ENCODE peak calls at places on chromosomes 12 and 14, in eight cellular contexts. One of them, this sample, is unnamed.

GRCh38 chr12:108814462-108815211 is 42.7 kb downstream of the SSH1 start:
- DNase-seq in SJSA1: no peak
- DNase-seq in caudate nucleus: no peak
- DNase-seq in EH: no peak
- DNase-seq in AML-193: no peak
- DNase-seq in HS-27A: no peak
- DNase-seq in M059J: no peak
- DNase-seq in GM23338: no peak
- DNase-seq in this sample: no peak

GRCh38 chr12:131452444-131452860 is 258.4 kb upstream of the SFSWAP start:
- DNase-seq in SJSA1: no peak
- DNase-seq in caudate nucleus: no peak
- DNase-seq in EH: no peak
- DNase-seq in AML-193: peak; percentile 34
- DNase-seq in HS-27A: no peak
- DNase-seq in M059J: no peak
- DNase-seq in GM23338: peak; percentile 77
- DNase-seq in this sample: no peak

GRCh38 chr14:52923902-52924575 is 26.8 kb downstream of the FERMT2 start:
- DNase-seq in SJSA1: no peak
- DNase-seq in caudate nucleus: no peak
- DNase-seq in EH: no peak
- DNase-seq in AML-193: no peak
- DNase-seq in HS-27A: no peak
- DNase-seq in M059J: peak; percentile 43
- DNase-seq in GM23338: peak; percentile 51
- DNase-seq in this sample: no peak

GRCh38 chr12:116542345-116542950 is 16.7 kb upstream of the MAP1LC3B2 start:
- DNase-seq in SJSA1: no peak
- DNase-seq in caudate nucleus: no peak
- DNase-seq in EH: no peak
- DNase-seq in AML-193: no peak
- DNase-seq in HS-27A: no peak
- DNase-seq in M059J: peak; percentile 91
- DNase-seq in GM23338: no peak
- DNase-seq in this sample: no peak

GRCh38 chr14:99360774-99361595 is 89.0 kb upstream of the BCL11B start:
- DNase-seq in SJSA1: no peak
- DNase-seq in caudate nucleus: no peak
- DNase-seq in EH: no peak
- DNase-seq in AML-193: no peak
- DNase-seq in HS-27A: peak; percentile 29
- DNase-seq in M059J: peak; percentile 5
- DNase-seq in GM23338: no peak
- DNase-seq in this sample: no peak

GRCh38 chr12:3835914-3836313 is 37.3 kb downstream of the PARP11 start:
- DNase-seq in SJSA1: no peak
- DNase-seq in caudate nucleus: no peak
- DNase-seq in EH: no peak
- DNase-seq in AML-193: no peak
- DNase-seq in HS-27A: no peak
- DNase-seq in M059J: no peak
- DNase-seq in GM23338: no peak
- DNase-seq in this sample: no peak

GRCh38 chr12:24791622-24792021 is 157.3 kb downstream of the BCAT1 start:
- DNase-seq in SJSA1: no peak
- DNase-seq in caudate nucleus: no peak
- DNase-seq in EH: no peak
- DNase-seq in AML-193: no peak
- DNase-seq in HS-27A: no peak
- DNase-seq in M059J: no peak
- DNase-seq in GM23338: no peak
- DNase-seq in this sample: no peak

GRCh38 chr14:100661340-100661712 is 65.4 kb upstream of the DLK1 start:
- DNase-seq in SJSA1: no peak
- DNase-seq in caudate nucleus: no peak
- DNase-seq in EH: peak; percentile 11
- DNase-seq in AML-193: no peak
- DNase-seq in HS-27A: no peak
- DNase-seq in M059J: no peak
- DNase-seq in GM23338: no peak
- DNase-seq in this sample: no peak

GRCh38 chr14:50677527-50678063 is 9.5 kb upstream of the SAV1 start:
- DNase-seq in SJSA1: no peak
- DNase-seq in caudate nucleus: no peak
- DNase-seq in EH: peak; percentile 74
- DNase-seq in AML-193: peak; percentile 43
- DNase-seq in HS-27A: peak; percentile 75
- DNase-seq in M059J: peak; percentile 49
- DNase-seq in GM23338: no peak
- DNase-seq in this sample: no peak

GRCh38 chr12:47730341-47730744 is 5.1 kb upstream of the ENDOU start:
- DNase-seq in SJSA1: no peak
- DNase-seq in caudate nucleus: no peak
- DNase-seq in EH: peak; percentile 65
- DNase-seq in AML-193: no peak
- DNase-seq in HS-27A: no peak
- DNase-seq in M059J: peak; percentile 55
- DNase-seq in GM23338: no peak
- DNase-seq in this sample: no peak

This sample was measured in glomerular endothelial cell.